ENCODE peak calls at places on chromosome 5, in ten cellular contexts. One of them, this sample, is unnamed.

GRCh38 chr5:157543825-157544622 is 31.6 kb downstream of the ADAM19 start:
- DNase-seq in foreskin keratinocyte: no peak
- DNase-seq in brain microvascular endothelial cell: peak
- DNase-seq in IMR-90: peak
- DNase-seq in cardiac muscle cell: peak
- DNase-seq in WERI-Rb-1: no peak
- DNase-seq in AG04450: peak
- DNase-seq in coronary artery: no peak
- DNase-seq in PC-9: no peak
- DNase-seq in spleen: no peak
- DNase-seq in this sample: no peak

GRCh38 chr5:91119941-91120850 is 262.9 kb downstream of the ARRDC3 start:
- DNase-seq in foreskin keratinocyte: no peak
- DNase-seq in cardiac muscle cell: peak
- DNase-seq in coronary artery: no peak
- DNase-seq in WERI-Rb-1: no peak
- DNase-seq in IMR-90: no peak
- DNase-seq in brain microvascular endothelial cell: no peak
- DNase-seq in PC-9: no peak
- DNase-seq in AG04450: no peak
- DNase-seq in spleen: no peak
- DNase-seq in this sample: no peak

GRCh38 chr5:143014017-143014651 is 244.0 kb downstream of the ARHGAP26 start:
- DNase-seq in AG04450: no peak
- DNase-seq in PC-9: no peak
- DNase-seq in foreskin keratinocyte: no peak
- DNase-seq in brain microvascular endothelial cell: no peak
- DNase-seq in coronary artery: no peak
- DNase-seq in cardiac muscle cell: peak
- DNase-seq in IMR-90: no peak
- DNase-seq in WERI-Rb-1: peak
- DNase-seq in spleen: peak
- DNase-seq in this sample: no peak

GRCh38 chr5:141359790-141360426 is at the start of gene PCDHGB2:
- DNase-seq in foreskin keratinocyte: no peak
- DNase-seq in AG04450: no peak
- DNase-seq in WERI-Rb-1: no peak
- DNase-seq in brain microvascular endothelial cell: no peak
- DNase-seq in cardiac muscle cell: peak
- DNase-seq in spleen: no peak
- DNase-seq in IMR-90: peak
- DNase-seq in coronary artery: no peak
- DNase-seq in PC-9: no peak
- DNase-seq in this sample: peak

GRCh38 chr5:18393546-18393945 is 759.3 kb downstream of the TAF11L14 start:
- DNase-seq in cardiac muscle cell: no peak
- DNase-seq in IMR-90: no peak
- DNase-seq in foreskin keratinocyte: no peak
- DNase-seq in brain microvascular endothelial cell: no peak
- DNase-seq in spleen: no peak
- DNase-seq in coronary artery: no peak
- DNase-seq in WERI-Rb-1: no peak
- DNase-seq in PC-9: no peak
- DNase-seq in AG04450: no peak
- DNase-seq in this sample: no peak

GRCh38 chr5:151931260-151931659 is 6.6 kb upstream of the GLRA1 start:
- DNase-seq in PC-9: no peak
- DNase-seq in coronary artery: no peak
- DNase-seq in WERI-Rb-1: no peak
- DNase-seq in cardiac muscle cell: no peak
- DNase-seq in foreskin keratinocyte: no peak
- DNase-seq in IMR-90: no peak
- DNase-seq in spleen: no peak
- DNase-seq in brain microvascular endothelial cell: no peak
- DNase-seq in AG04450: no peak
- DNase-seq in this sample: no peak

GRCh38 chr5:80187274-80187673 is 68.6 kb downstream of the SERINC5 start:
- DNase-seq in spleen: no peak
- DNase-seq in coronary artery: no peak
- DNase-seq in IMR-90: no peak
- DNase-seq in AG04450: no peak
- DNase-seq in cardiac muscle cell: no peak
- DNase-seq in brain microvascular endothelial cell: no peak
- DNase-seq in foreskin keratinocyte: no peak
- DNase-seq in WERI-Rb-1: no peak
- DNase-seq in PC-9: no peak
- DNase-seq in this sample: no peak

GRCh38 chr5:56908942-56909293 is 478 bp upstream of the SETD9 start:
- DNase-seq in foreskin keratinocyte: no peak
- DNase-seq in cardiac muscle cell: no peak
- DNase-seq in brain microvascular endothelial cell: peak
- DNase-seq in IMR-90: no peak
- DNase-seq in WERI-Rb-1: no peak
- DNase-seq in AG04450: no peak
- DNase-seq in PC-9: no peak
- DNase-seq in spleen: no peak
- DNase-seq in coronary artery: no peak
- DNase-seq in this sample: no peak

GRCh38 chr5:159330131-159330530 is at the start of gene IL12B:
- DNase-seq in cardiac muscle cell: peak
- DNase-seq in PC-9: no peak
- DNase-seq in coronary artery: no peak
- DNase-seq in WERI-Rb-1: no peak
- DNase-seq in AG04450: no peak
- DNase-seq in brain microvascular endothelial cell: no peak
- DNase-seq in spleen: no peak
- DNase-seq in foreskin keratinocyte: peak
- DNase-seq in IMR-90: peak
- DNase-seq in this sample: peak

GRCh38 chr5:53002491-53002890 is 13.3 kb downstream of the ITGA2 start:
- DNase-seq in brain microvascular endothelial cell: no peak
- DNase-seq in cardiac muscle cell: no peak
- DNase-seq in PC-9: no peak
- DNase-seq in IMR-90: no peak
- DNase-seq in foreskin keratinocyte: no peak
- DNase-seq in spleen: no peak
- DNase-seq in AG04450: no peak
- DNase-seq in coronary artery: no peak
- DNase-seq in WERI-Rb-1: no peak
- DNase-seq in this sample: no peak

GRCh38 chr5:36569456-36569855 is 37.0 kb upstream of the SLC1A3 start:
- DNase-seq in WERI-Rb-1: no peak
- DNase-seq in foreskin keratinocyte: no peak
- DNase-seq in IMR-90: no peak
- DNase-seq in coronary artery: no peak
- DNase-seq in brain microvascular endothelial cell: no peak
- DNase-seq in cardiac muscle cell: peak
- DNase-seq in spleen: no peak
- DNase-seq in AG04450: no peak
- DNase-seq in PC-9: no peak
- DNase-seq in this sample: no peak

GRCh38 chr5:95901676-95902646 is 59.7 kb downstream of the ELL2 start:
- DNase-seq in PC-9: no peak
- DNase-seq in spleen: no peak
- DNase-seq in IMR-90: peak
- DNase-seq in brain microvascular endothelial cell: peak
- DNase-seq in cardiac muscle cell: peak
- DNase-seq in coronary artery: no peak
- DNase-seq in foreskin keratinocyte: peak
- DNase-seq in AG04450: no peak
- DNase-seq in WERI-Rb-1: no peak
- DNase-seq in this sample: peak

GRCh38 chr5:92017786-92018185 is 634.7 kb upstream of the ARRDC3 start:
- DNase-seq in spleen: no peak
- DNase-seq in cardiac muscle cell: no peak
- DNase-seq in WERI-Rb-1: no peak
- DNase-seq in foreskin keratinocyte: peak
- DNase-seq in coronary artery: no peak
- DNase-seq in PC-9: no peak
- DNase-seq in brain microvascular endothelial cell: peak
- DNase-seq in AG04450: peak
- DNase-seq in IMR-90: peak
- DNase-seq in this sample: peak

GRCh38 chr5:142697846-142698245 is 12.0 kb upstream of the FGF1 start:
- DNase-seq in foreskin keratinocyte: no peak
- DNase-seq in cardiac muscle cell: peak
- DNase-seq in WERI-Rb-1: no peak
- DNase-seq in coronary artery: peak
- DNase-seq in brain microvascular endothelial cell: peak
- DNase-seq in PC-9: no peak
- DNase-seq in IMR-90: peak
- DNase-seq in spleen: no peak
- DNase-seq in AG04450: no peak
- DNase-seq in this sample: no peak

GRCh38 chr5:98309785-98310566 is 463.5 kb upstream of the RGMB start:
- DNase-seq in foreskin keratinocyte: peak
- DNase-seq in spleen: no peak
- DNase-seq in AG04450: peak
- DNase-seq in brain microvascular endothelial cell: peak
- DNase-seq in coronary artery: no peak
- DNase-seq in WERI-Rb-1: no peak
- DNase-seq in IMR-90: peak
- DNase-seq in PC-9: peak
- DNase-seq in cardiac muscle cell: peak
- DNase-seq in this sample: peak

GRCh38 chr5:38329132-38329715 is 70.9 kb downstream of the EGFLAM start:
- DNase-seq in foreskin keratinocyte: peak
- DNase-seq in cardiac muscle cell: peak
- DNase-seq in WERI-Rb-1: peak
- DNase-seq in coronary artery: no peak
- DNase-seq in PC-9: no peak
- DNase-seq in spleen: no peak
- DNase-seq in IMR-90: no peak
- DNase-seq in AG04450: no peak
- DNase-seq in brain microvascular endothelial cell: peak
- DNase-seq in this sample: peak

DNA sequence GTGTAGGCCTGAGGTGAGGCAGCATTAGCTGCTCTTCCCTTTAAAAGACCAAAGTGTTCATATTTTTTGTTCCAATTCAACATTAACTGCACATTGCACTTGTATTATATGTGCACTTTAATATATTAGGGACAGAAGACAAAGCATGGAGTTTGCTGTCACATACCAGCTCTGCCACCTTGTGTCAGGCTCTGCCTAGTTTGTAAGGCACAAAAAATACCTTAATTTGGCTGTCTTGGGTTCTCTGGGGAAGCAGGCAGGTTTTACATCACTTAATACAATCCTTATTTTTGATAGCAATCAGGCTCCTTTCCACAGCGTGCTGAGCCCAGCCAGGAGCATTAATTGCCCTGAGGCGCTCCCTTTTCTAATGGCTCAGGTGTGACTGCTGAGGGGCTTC is 131.8 kb downstream of the SCAMP1 start:
- DNase-seq in WERI-Rb-1: no peak
- DNase-seq in cardiac muscle cell: no peak
- DNase-seq in spleen: no peak
- DNase-seq in IMR-90: no peak
- DNase-seq in foreskin keratinocyte: no peak
- DNase-seq in coronary artery: no peak
- DNase-seq in brain microvascular endothelial cell: no peak
- DNase-seq in AG04450: no peak
- DNase-seq in PC-9: no peak
- DNase-seq in this sample: no peak
- TF ChIP-seq CTCF in WERI-Rb-1: no peak
- TF ChIP-seq CTCF in cardiac muscle cell: no peak
- TF ChIP-seq CTCF in spleen: no peak
- TF ChIP-seq CTCF in IMR-90: no peak
- TF ChIP-seq CTCF in foreskin keratinocyte: no peak
- TF ChIP-seq CTCF in coronary artery: no peak
- TF ChIP-seq CTCF in brain microvascular endothelial cell: no peak
- TF ChIP-seq CTCF in AG04450: no peak
- TF ChIP-seq CTCF in PC-9: no peak
- TF ChIP-seq CTCF in this sample: no peak

DNA sequence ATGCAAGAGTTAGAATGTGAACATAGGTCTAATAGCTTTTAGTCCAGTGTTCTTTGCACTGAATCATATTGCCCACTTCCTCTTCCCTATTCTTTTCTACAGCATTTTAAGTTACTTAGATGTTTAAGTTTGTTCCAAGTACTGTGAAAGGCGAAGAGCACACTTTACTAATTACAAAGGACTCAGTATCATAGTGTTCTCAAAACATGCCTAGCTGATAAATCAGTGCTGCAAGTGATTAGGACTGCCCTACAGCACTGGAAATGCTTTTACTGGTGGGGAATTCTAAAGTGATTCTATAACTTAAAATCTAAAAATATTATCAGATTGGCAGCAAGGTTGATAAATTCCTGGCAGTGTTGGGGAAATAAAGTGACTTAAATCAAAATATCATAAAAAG is 177.9 kb upstream of the KCNN2 start:
- DNase-seq in IMR-90: peak
- DNase-seq in spleen: no peak
- DNase-seq in foreskin keratinocyte: peak
- DNase-seq in cardiac muscle cell: peak
- DNase-seq in AG04450: no peak
- DNase-seq in PC-9: no peak
- DNase-seq in WERI-Rb-1: no peak
- DNase-seq in brain microvascular endothelial cell: no peak
- DNase-seq in coronary artery: no peak
- DNase-seq in this sample: no peak
- H3K27ac ChIP-seq in IMR-90: no peak
- H3K27ac ChIP-seq in spleen: no peak
- H3K27ac ChIP-seq in foreskin keratinocyte: no peak
- H3K27ac ChIP-seq in cardiac muscle cell: peak
- H3K27ac ChIP-seq in AG04450: no peak
- H3K27ac ChIP-seq in PC-9: no peak
- H3K27ac ChIP-seq in WERI-Rb-1: no peak
- H3K27ac ChIP-seq in brain microvascular endothelial cell: no peak
- H3K27ac ChIP-seq in coronary artery: no peak
- H3K27ac ChIP-seq in this sample: no peak

DNA sequence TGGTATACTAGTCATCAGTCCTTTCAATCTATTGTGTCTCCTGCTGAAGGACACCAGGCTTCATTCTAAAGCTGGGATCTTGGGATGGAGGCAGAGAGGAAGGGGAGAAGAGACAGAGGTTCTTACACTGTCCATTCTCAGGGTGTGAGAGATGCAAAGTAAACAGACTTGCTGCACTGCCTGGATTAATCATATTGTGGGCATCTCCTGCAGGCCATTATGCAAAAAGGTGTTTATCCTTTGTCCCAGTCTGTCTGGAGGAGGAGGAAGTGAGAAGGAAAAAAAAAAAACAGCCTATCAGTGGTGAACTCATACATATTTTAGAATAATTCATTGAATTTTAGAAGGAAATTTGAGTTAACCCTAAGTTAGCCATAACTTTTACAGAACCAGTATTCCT is 92.9 kb upstream of the TNPO1 start:
- DNase-seq in PC-9: peak
- DNase-seq in IMR-90: no peak
- DNase-seq in foreskin keratinocyte: peak
- DNase-seq in cardiac muscle cell: no peak
- DNase-seq in spleen: no peak
- DNase-seq in brain microvascular endothelial cell: no peak
- DNase-seq in WERI-Rb-1: no peak
- DNase-seq in coronary artery: no peak
- DNase-seq in AG04450: no peak
- DNase-seq in this sample: no peak
- TF ChIP-seq CTCF in PC-9: no peak
- TF ChIP-seq CTCF in IMR-90: no peak
- TF ChIP-seq CTCF in foreskin keratinocyte: no peak
- TF ChIP-seq CTCF in cardiac muscle cell: no peak
- TF ChIP-seq CTCF in spleen: no peak
- TF ChIP-seq CTCF in brain microvascular endothelial cell: no peak
- TF ChIP-seq CTCF in WERI-Rb-1: no peak
- TF ChIP-seq CTCF in coronary artery: no peak
- TF ChIP-seq CTCF in AG04450: no peak
- TF ChIP-seq CTCF in this sample: no peak

GRCh38 chr5:54807421-54807820 is 178.0 kb downstream of the ESM1 start:
- DNase-seq in IMR-90: peak
- DNase-seq in foreskin keratinocyte: peak
- DNase-seq in PC-9: no peak
- DNase-seq in WERI-Rb-1: no peak
- DNase-seq in coronary artery: no peak
- DNase-seq in brain microvascular endothelial cell: peak
- DNase-seq in AG04450: peak
- DNase-seq in spleen: no peak
- DNase-seq in cardiac muscle cell: peak
- DNase-seq in this sample: peak
- H3K27ac ChIP-seq in IMR-90: peak
- H3K27ac ChIP-seq in foreskin keratinocyte: no peak
- H3K27ac ChIP-seq in PC-9: peak
- H3K27ac ChIP-seq in WERI-Rb-1: no peak
- H3K27ac ChIP-seq in coronary artery: no peak
- H3K27ac ChIP-seq in brain microvascular endothelial cell: no peak
- H3K27ac ChIP-seq in AG04450: peak
- H3K27ac ChIP-seq in spleen: no peak
- H3K27ac ChIP-seq in cardiac muscle cell: no peak
- H3K27ac ChIP-seq in this sample: peak

This sample was measured in RWPE1.